ENCODE peak calls at places on chromosomes 2 and 18, in nine cellular contexts. N, I, W, S, G, D, C, V and K are unnamed samples.

GRCh38 chr18:48142994-48143393 is 212.5 kb upstream of the SMAD2 start:
- DNase-seq in N (no peak), I (no peak), W (no peak), S (no peak), G (no peak), D (no peak), C (no peak), V (peak; percentile 48), K (no peak)

GRCh38 chr2:86064006-86064405 is 41.7 kb downstream of the POLR1A start:
- DNase-seq in N (no peak), I (no peak), W (no peak), S (no peak), G (peak; percentile 4), D (no peak), C (no peak), V (no peak), K (no peak)

GRCh38 chr2:67923696-67924095 is 139.1 kb downstream of the C1D start:
- DNase-seq in N (no peak), I (no peak), W (no peak), S (no peak), G (no peak), D (no peak), C (no peak), V (no peak), K (no peak)

GRCh38 chr2:30261695-30262211 is 30.4 kb downstream of the LBH start:
- DNase-seq in N (no peak), I (no peak), W (no peak), S (no peak), G (no peak), D (no peak), C (no peak), V (no peak), K (no peak)

GRCh38 chr2:222943820-222944219 is 83.0 kb downstream of the ACSL3 start:
- DNase-seq in N (no peak), I (no peak), W (no peak), S (peak; percentile 10), G (no peak), D (no peak), C (no peak), V (no peak), K (no peak)

GRCh38 chr18:53753616-53754015 is 470.9 kb downstream of the MBD2 start:
- DNase-seq in N (no peak), I (no peak), W (no peak), S (no peak), G (no peak), D (no peak), C (no peak), V (no peak), K (no peak)

GRCh38 chr18:67651438-67651837 is 134.9 kb upstream of the DSEL start:
- DNase-seq in N (no peak), I (no peak), W (no peak), S (no peak), G (no peak), D (no peak), C (no peak), V (no peak), K (no peak)

GRCh38 chr2:176125215-176126054 is 2.9 kb downstream of the HOXD9 start:
- DNase-seq in N (no peak), I (no peak), W (no peak), S (peak; percentile 53), G (no peak), D (no peak), C (no peak), V (no peak), K (no peak)

GRCh38 chr18:49726564-49726963 is 86.8 kb downstream of the ACAA2 start:
- DNase-seq in N (no peak), I (no peak), W (no peak), S (no peak), G (no peak), D (no peak), C (no peak), V (no peak), K (no peak)

GRCh38 chr18:2617974-2618373 is 37.6 kb upstream of the SMCHD1 start:
- DNase-seq in N (no peak), I (no peak), W (no peak), S (no peak), G (no peak), D (no peak), C (no peak), V (no peak), K (peak; percentile 55)

GRCh38 chr2:10410001-10410671 is 38.0 kb downstream of the ODC1 start:
- DNase-seq in N (no peak), I (no peak), W (peak; percentile 82), S (no peak), G (peak; percentile 49), D (no peak), C (no peak), V (no peak), K (no peak)

GRCh38 chr2:237874585-237875161 is 15.2 kb downstream of the RAMP1 start:
- DNase-seq in N (no peak), I (no peak), W (no peak), S (no peak), G (no peak), D (no peak), C (no peak), V (no peak), K (no peak)

GRCh38 chr2:200746301-200746700 is 65.4 kb upstream of the BZW1 start:
- DNase-seq in N (no peak), I (no peak), W (peak; percentile 20), S (no peak), G (no peak), D (no peak), C (no peak), V (no peak), K (no peak)

GRCh38 chr18:57771183-57771582 is 31.9 kb downstream of the ATP8B1 start:
- DNase-seq in N (no peak), I (no peak), W (no peak), S (peak; percentile 24), G (no peak), D (no peak), C (no peak), V (peak; percentile 79), K (peak; percentile 70)

GRCh38 chr2:156589381-156590079 is 153.4 kb downstream of the GPD2 start:
- DNase-seq in N (peak; percentile 32), I (peak; percentile 27), W (peak; percentile 73), S (peak; percentile 63), G (no peak), D (peak; percentile 31), C (no peak), V (peak; percentile 12), K (peak; percentile 32)

GRCh38 chr2:26616864-26617135 is 24.4 kb downstream of the CIB4 start:
- DNase-seq in N (no peak), I (no peak), W (no peak), S (no peak), G (no peak), D (no peak), C (no peak), V (no peak), K (no peak)
- H3K27me3 ChIP-seq in N (no peaks in the 10 kb centered on the region), I (peaks cover 6% of the 10 kb centered on the region), W (no peaks in the 10 kb centered on the region), S (no peaks in the 10 kb centered on the region), G (no peaks in the 10 kb centered on the region), D (peaks cover 2% of the 10 kb centered on the region), C (peaks cover 54% of the 10 kb centered on the region), V (peaks cover 4% of the 10 kb centered on the region), K (peaks cover 3% of the 10 kb centered on the region)

GRCh38 chr2:217939220-217939619 is 63.6 kb downstream of the TNS1 start:
- DNase-seq in N (no peak), I (no peak), W (no peak), S (no peak), G (no peak), D (no peak), C (no peak), V (no peak), K (no peak)

GRCh38 chr2:217937446-217937845 is 65.3 kb downstream of the TNS1 start:
- DNase-seq in N (no peak), I (no peak), W (no peak), S (peak; percentile 29), G (no peak), D (no peak), C (peak; percentile 77), V (no peak), K (no peak)

GRCh38 chr2:217936952-217937351 is 65.8 kb downstream of the TNS1 start:
- DNase-seq in N (no peak), I (no peak), W (no peak), S (no peak), G (no peak), D (no peak), C (no peak), V (no peak), K (no peak)

GRCh38 chr2:217939629-217940245 is 63.1 kb downstream of the TNS1 start:
- DNase-seq in N (no peak), I (no peak), W (no peak), S (no peak), G (no peak), D (no peak), C (no peak), V (no peak), K (no peak)

DNA sequence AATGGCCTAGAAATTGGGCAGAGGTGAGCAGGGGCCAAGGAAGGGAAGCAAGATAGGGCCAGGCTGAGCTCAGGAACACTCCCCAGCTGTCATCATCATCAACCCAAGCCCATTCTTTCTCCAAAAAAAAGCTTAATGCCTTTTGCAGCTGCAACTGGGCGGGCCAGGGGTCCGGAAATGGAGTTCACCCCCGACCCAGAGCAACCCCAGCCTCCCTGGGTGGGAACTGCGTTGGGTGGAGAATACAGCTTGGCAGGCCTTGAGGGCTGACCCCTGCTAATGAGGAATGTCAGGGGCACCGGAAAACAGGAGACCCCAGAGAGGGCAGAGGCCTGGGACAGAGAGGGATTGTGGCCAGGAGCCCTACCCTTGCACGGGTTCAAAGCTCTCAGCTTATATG is 64.8 kb downstream of the TNS1 start:
- DNase-seq in N (no peak), I (no peak), W (no peak), S (no peak), G (no peak), D (no peak), C (peak; percentile 69), V (no peak), K (no peak)
- H3K4me1 ChIP-seq in N (peaks cover 28% of the 10 kb centered on the region), I (no peaks in the 10 kb centered on the region), W (no peaks in the 10 kb centered on the region), S (peaks cover 34% of the 10 kb centered on the region), G (no peaks in the 10 kb centered on the region), D (peaks cover 89% of the 10 kb centered on the region), C (peaks cover 94% of the 10 kb centered on the region), V (peaks cover 13% of the 10 kb centered on the region), K (no peaks in the 10 kb centered on the region)

DNA sequence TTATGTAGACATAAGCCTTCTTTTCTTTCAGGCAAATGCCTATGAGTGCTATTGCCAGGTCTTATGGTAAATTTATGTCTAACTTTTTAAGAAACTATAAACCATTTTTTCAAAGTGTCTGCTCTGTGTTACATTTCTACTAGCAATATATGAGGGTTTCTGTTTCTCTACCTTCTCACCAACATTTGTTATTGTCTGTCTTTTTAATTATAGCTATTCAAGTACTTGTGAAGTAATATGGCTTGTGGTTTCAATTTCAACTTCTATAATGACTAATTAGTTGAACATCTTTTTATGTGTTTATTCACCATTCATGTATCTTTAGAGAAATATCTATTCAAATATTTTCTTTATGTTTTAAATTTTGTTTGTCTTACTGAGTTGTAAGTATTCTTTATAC is 213.1 kb upstream of the MC4R start:
- DNase-seq in N (no peak), I (no peak), W (no peak), S (no peak), G (no peak), D (no peak), C (no peak), V (no peak), K (no peak)
- H3K4me3 ChIP-seq in N (no peak overlapping the region), I (no peak overlapping the region), W (no peak overlapping the region), S (no peak overlapping the region), G (no peak overlapping the region), D (no peak overlapping the region), C (no peak overlapping the region), V (no peak overlapping the region), K (no peak overlapping the region)

DNA sequence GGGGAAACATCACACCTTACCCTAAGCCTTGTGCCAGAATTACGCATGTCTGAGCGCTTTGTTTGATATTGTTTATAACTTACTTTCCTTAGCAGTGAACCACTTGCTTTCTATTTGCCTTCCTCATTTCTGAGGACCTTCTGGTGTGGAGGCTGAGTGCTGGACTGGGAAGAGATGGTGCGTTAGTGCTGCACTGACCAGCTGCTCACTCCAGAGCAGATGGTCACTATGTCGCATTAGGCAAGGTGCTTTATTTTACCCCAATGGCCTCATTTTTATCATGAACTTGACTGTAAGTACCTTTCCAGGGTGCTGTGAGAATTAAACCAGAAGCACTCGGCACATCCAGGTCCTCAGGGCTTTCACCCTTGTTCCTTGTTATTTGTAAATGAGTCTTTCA is 46.6 kb upstream of the TMEM18 start:
- DNase-seq in N (no peak), I (no peak), W (no peak), S (no peak), G (no peak), D (no peak), C (no peak), V (no peak), K (no peak)
- H3K27me3 ChIP-seq in N (no peaks in the 10 kb centered on the region), I (peaks cover 18% of the 10 kb centered on the region), W (no peaks in the 10 kb centered on the region), S (no peaks in the 10 kb centered on the region), G (no peaks in the 10 kb centered on the region), D (peaks cover 2% of the 10 kb centered on the region), C (peaks cover 3% of the 10 kb centered on the region), V (peaks cover 7% of the 10 kb centered on the region), K (no peaks in the 10 kb centered on the region)